ENCODE peak calls at places on chromosome 13, in four cellular contexts. X is stimulated activated CD4-positive, alpha-beta T cell treated with anti-CD3 and anti-CD28 coated beads, Interleukin-4, amount 100 ng/mL, for 24 hours; T is AML-193; O is posterior cingulate gyrus. U is an unnamed sample.

GRCh38 chr13:44231786-44232516 is 141.7 kb upstream of the SERP2 start:
- DNase-seq in X (no peak), T (no peak), O (no peak), U (peak; percentile 92)

GRCh38 chr13:26991508-26992181 is 180.0 kb downstream of the USP12 start:
- DNase-seq in X (no peak), T (no peak), O (peak; percentile 82), U (no peak)

GRCh38 chr13:34864650-34865049 is 77.4 kb upstream of the NBEA start:
- DNase-seq in X (no peak), T (no peak), O (no peak), U (no peak)

GRCh38 chr13:51396352-51396751 is 56.5 kb downstream of the INTS6 start:
- DNase-seq in X (no peak), T (peak; percentile 95), O (no peak), U (no peak)

GRCh38 chr13:112065867-112066623 is 904 bp upstream of the SOX1 start:
- DNase-seq in X (no peak), T (no peak), O (no peak), U (no peak)

GRCh38 chr13:50594276-50594970 is 249.1 kb downstream of the DLEU7 start:
- DNase-seq in X (peak; percentile 26), T (peak; percentile 5), O (peak; percentile 10), U (no peak)

GRCh38 chr13:46184277-46184699 is 2.3 kb upstream of the LCP1 start:
- DNase-seq in X (peak; percentile 83), T (peak; percentile 88), O (no peak), U (peak; percentile 19)

GRCh38 chr13:31201341-31202024 is 1.7 kb downstream of the B3GLCT start:
- DNase-seq in X (no peak), T (no peak), O (no peak), U (no peak)

GRCh38 chr13:35016362-35017148 is 74.5 kb downstream of the NBEA start:
- DNase-seq in X (no peak), T (no peak), O (no peak), U (no peak)

GRCh38 chr13:94233401-94233800 is 246.1 kb downstream of the DCT start:
- DNase-seq in X (no peak), T (no peak), O (peak; percentile 29), U (peak; percentile 78)

GRCh38 chr13:100751826-100752225 is 77.2 kb upstream of the TMTC4 start:
- DNase-seq in X (no peak), T (no peak), O (peak; percentile 59), U (no peak)

GRCh38 chr13:42487221-42487620 is 86.7 kb upstream of the TNFSF11 start:
- DNase-seq in X (no peak), T (no peak), O (no peak), U (no peak)

GRCh38 chr13:23696610-23697009 is 126.4 kb downstream of the TNFRSF19 start:
- DNase-seq in X (no peak), T (no peak), O (no peak), U (no peak)

GRCh38 chr13:45433381-45433790 is 15.2 kb upstream of the SLC25A30 start:
- DNase-seq in X (no peak), T (no peak), O (no peak), U (no peak)

GRCh38 chr13:102707465-102707864 is 12.6 kb upstream of the METTL21C start:
- DNase-seq in X (no peak), T (no peak), O (no peak), U (peak; percentile 93)

GRCh38 chr13:94859812-94860210 is 147.5 kb upstream of the SOX21 start:
- DNase-seq in X (no peak), T (no peak), O (no peak), U (no peak)

GRCh38 chr13:27595055-27595811 is 25.1 kb downstream of the LNX2 start:
- DNase-seq in X (no peak), T (no peak), O (no peak), U (no peak)

GRCh38 chr13:73880365-73880764 is 253.8 kb downstream of the KLF12 start:
- DNase-seq in X (no peak), T (no peak), O (no peak), U (no peak)

GRCh38 chr13:111322001-111322915 is 1.8 kb downstream of the TEX29 start:
- DNase-seq in X (no peak), T (no peak), O (no peak), U (no peak)

GRCh38 chr13:95536629-95537241 is 15.8 kb upstream of the CLDN10 start:
- DNase-seq in X (no peak), T (peak; percentile 53), O (no peak), U (peak; percentile 40)

GRCh38 chr13:96662036-96662435 is 332.2 kb downstream of the OXGR1 start:
- DNase-seq in X (no peak), T (no peak), O (no peak), U (no peak)

GRCh38 chr13:42996584-42996983 is 4.5 kb upstream of the EPSTI1 start:
- DNase-seq in X (no peak), T (no peak), O (no peak), U (peak; percentile 40)

GRCh38 chr13:20425819-20426219 is 99.8 kb downstream of the CRYL1 start:
- DNase-seq in X (no peak), T (no peak), O (no peak), U (no peak)

GRCh38 chr13:43822969-43823368 is 36.2 kb upstream of the ENOX1 start:
- DNase-seq in X (no peak), T (no peak), O (no peak), U (no peak)

U was measured in ACHN.